ENCODE peak calls at places on chromosomes 3 and 15, in ten cellular contexts. U is dorsolateral prefrontal cortex, Q is stomach, G is foreskin keratinocyte, X is breast epithelium, H is left ventricle myocardium inferior, S is PC-3, V is psoas muscle, K is pancreas, M is GM23248. P is an unnamed sample.

GRCh38 chr3:136070334-136070733 is 104.8 kb downstream of the PPP2R3A start:
- DNase-seq in U (no peak), Q (no peak), G (peak), X (no peak), H (no peak), S (peak), V (no peak), K (no peak), M (peak), P (no peak)

GRCh38 chr15:40793216-40793989 is 13.5 kb upstream of the ZFYVE19 start:
- DNase-seq in U (peak), Q (peak), G (peak), X (no peak), H (no peak), S (peak), V (peak), K (peak), M (peak), P (peak)

GRCh38 chr15:68411276-68411675 is 20.7 kb downstream of the ITGA11 start:
- DNase-seq in U (no peak), Q (no peak), G (no peak), X (peak), H (no peak), S (no peak), V (no peak), K (no peak), M (no peak), P (no peak)

GRCh38 chr15:61049934-61050333 is 179.2 kb downstream of the RORA start:
- DNase-seq in U (no peak), Q (peak), G (no peak), X (no peak), H (no peak), S (peak), V (no peak), K (no peak), M (no peak), P (peak)

GRCh38 chr15:100665570-100665969 is 63.2 kb downstream of the ASB7 start:
- DNase-seq in U (no peak), Q (no peak), G (peak), X (no peak), H (no peak), S (peak), V (no peak), K (no peak), M (peak), P (no peak)

GRCh38 chr3:12993623-12994356 is 79.4 kb downstream of the IQSEC1 start:
- DNase-seq in U (no peak), Q (peak), G (no peak), X (no peak), H (no peak), S (peak), V (peak), K (peak), M (peak), P (no peak)

GRCh38 chr3:85189731-85190130 is 230.9 kb downstream of the CADM2 start:
- DNase-seq in U (no peak), Q (no peak), G (no peak), X (no peak), H (no peak), S (no peak), V (no peak), K (no peak), M (no peak), P (no peak)

GRCh38 chr15:96342611-96343528 is 12.4 kb downstream of the NR2F2 start:
- DNase-seq in U (no peak), Q (no peak), G (no peak), X (no peak), H (no peak), S (no peak), V (no peak), K (no peak), M (no peak), P (no peak)

GRCh38 chr3:79067734-79068133 is 700.1 kb downstream of the ROBO1 start:
- DNase-seq in U (no peak), Q (no peak), G (no peak), X (no peak), H (no peak), S (no peak), V (no peak), K (no peak), M (no peak), P (no peak)

GRCh38 chr3:134392336-134392983 is 18.2 kb upstream of the AMOTL2 start:
- DNase-seq in U (no peak), Q (no peak), G (no peak), X (no peak), H (no peak), S (no peak), V (no peak), K (no peak), M (no peak), P (no peak)

GRCh38 chr3:94285874-94286273 is 223.0 kb downstream of the NSUN3 start:
- DNase-seq in U (no peak), Q (no peak), G (peak), X (no peak), H (no peak), S (peak), V (no peak), K (no peak), M (peak), P (no peak)

GRCh38 chr3:124217542-124217941 is 225.6 kb upstream of the ROPN1 start:
- DNase-seq in U (no peak), Q (peak), G (peak), X (no peak), H (peak), S (peak), V (peak), K (no peak), M (peak), P (peak)

GRCh38 chr3:50515565-50516047 is 12.2 kb upstream of the CACNA2D2 start:
- DNase-seq in U (no peak), Q (no peak), G (no peak), X (no peak), H (peak), S (no peak), V (peak), K (no peak), M (no peak), P (no peak)

GRCh38 chr15:76012021-76012551 is at the start of gene NRG4:
- DNase-seq in U (no peak), Q (peak), G (peak), X (no peak), H (no peak), S (peak), V (no peak), K (peak), M (peak), P (no peak)

GRCh38 chr3:41200669-41201021 is 1.3 kb downstream of the CTNNB1 start:
- DNase-seq in U (no peak), Q (no peak), G (peak), X (peak), H (no peak), S (peak), V (no peak), K (no peak), M (peak), P (no peak)

GRCh38 chr15:101578443-101578894 is 73.7 kb downstream of the TM2D3 start:
- DNase-seq in U (peak), Q (peak), G (no peak), X (no peak), H (peak), S (peak), V (peak), K (peak), M (peak), P (peak)

GRCh38 chr15:50519740-50520425 is 26.6 kb downstream of the USP50 start:
- DNase-seq in U (no peak), Q (no peak), G (no peak), X (no peak), H (no peak), S (no peak), V (no peak), K (no peak), M (no peak), P (no peak)

GRCh38 chr3:186162221-186162620 is 53.3 kb upstream of the ETV5 start:
- DNase-seq in U (no peak), Q (no peak), G (no peak), X (no peak), H (no peak), S (no peak), V (peak), K (no peak), M (no peak), P (no peak)

GRCh38 chr15:98823012-98823458 is 174.7 kb downstream of the IGF1R start:
- DNase-seq in U (no peak), Q (no peak), G (peak), X (no peak), H (no peak), S (peak), V (no peak), K (no peak), M (peak), P (no peak)

GRCh38 chr15:68725736-68726135 is 95.0 kb downstream of the ANP32A start:
- DNase-seq in U (no peak), Q (peak), G (no peak), X (peak), H (peak), S (no peak), V (peak), K (no peak), M (peak), P (no peak)

DNA sequence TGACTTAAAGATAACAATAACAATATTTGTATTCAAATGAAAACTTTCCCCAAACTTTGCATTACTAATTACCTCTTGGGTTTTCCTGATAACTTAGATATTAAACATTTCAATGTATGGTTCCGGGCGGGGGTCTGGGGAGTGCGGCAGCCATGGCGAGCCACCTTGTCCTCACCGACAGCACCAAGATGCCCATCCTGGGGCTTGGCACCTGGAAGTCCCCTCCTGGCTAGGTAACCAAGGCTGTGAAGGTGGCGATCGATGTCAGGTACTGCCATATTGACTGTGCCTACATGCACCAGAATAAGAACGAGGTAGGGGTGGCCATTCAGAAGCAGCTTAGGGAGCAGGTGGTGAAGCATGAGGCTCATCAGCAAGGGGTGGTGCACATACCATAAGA is 478.7 kb downstream of the CNTN3 start:
- DNase-seq in U (no peak), Q (no peak), G (no peak), X (no peak), H (no peak), S (no peak), V (no peak), K (no peak), M (no peak), P (no peak)
- H3K27ac ChIP-seq in U (no peak), Q (no peak), G (no peak), X (no peak), H (no peak), S (no peak), V (no peak), K (no peak), M (no peak), P (no peak)

DNA sequence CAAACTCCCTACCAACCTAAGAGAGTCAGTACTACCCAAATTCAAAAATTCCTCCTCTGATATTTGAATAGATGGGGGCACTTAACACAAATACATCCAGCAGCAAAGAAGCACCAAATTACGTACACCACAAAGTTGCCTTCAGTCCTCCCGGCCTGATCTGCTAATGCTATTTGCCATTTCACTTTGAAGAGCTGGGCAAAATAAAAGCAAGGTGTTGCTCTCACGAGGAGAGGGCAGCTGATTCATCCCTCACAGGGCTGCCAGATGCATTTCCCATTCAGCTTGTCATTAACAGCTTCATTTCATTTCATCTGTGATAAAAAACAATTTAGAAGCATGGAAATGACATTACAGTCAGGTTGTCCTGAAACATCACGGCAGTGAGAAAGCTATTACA is 283.4 kb upstream of the VEPH1 start:
- DNase-seq in U (no peak), Q (no peak), G (peak), X (no peak), H (no peak), S (peak), V (no peak), K (no peak), M (peak), P (no peak)
- H3K27ac ChIP-seq in U (no peak), Q (no peak), G (no peak), X (no peak), H (no peak), S (peak), V (no peak), K (no peak), M (peak), P (no peak)

GRCh38 chr15:88620995-88621772 is at the start of gene AEN:
- DNase-seq in U (peak), Q (peak), G (peak), X (peak), H (peak), S (peak), V (peak), K (peak), M (peak), P (peak)

GRCh38 chr15:88623061-88623460 is 1.9 kb downstream of the AEN start:
- DNase-seq in U (no peak), Q (no peak), G (peak), X (no peak), H (no peak), S (peak), V (no peak), K (no peak), M (peak), P (peak)

GRCh38 chr15:88621789-88622604 is 857 bp downstream of the AEN start:
- DNase-seq in U (no peak), Q (no peak), G (peak), X (no peak), H (no peak), S (peak), V (no peak), K (no peak), M (peak), P (peak)

GRCh38 chr15:88623632-88624031 is 2.5 kb downstream of the AEN start:
- DNase-seq in U (no peak), Q (no peak), G (no peak), X (no peak), H (no peak), S (no peak), V (no peak), K (no peak), M (no peak), P (no peak)

DNA sequence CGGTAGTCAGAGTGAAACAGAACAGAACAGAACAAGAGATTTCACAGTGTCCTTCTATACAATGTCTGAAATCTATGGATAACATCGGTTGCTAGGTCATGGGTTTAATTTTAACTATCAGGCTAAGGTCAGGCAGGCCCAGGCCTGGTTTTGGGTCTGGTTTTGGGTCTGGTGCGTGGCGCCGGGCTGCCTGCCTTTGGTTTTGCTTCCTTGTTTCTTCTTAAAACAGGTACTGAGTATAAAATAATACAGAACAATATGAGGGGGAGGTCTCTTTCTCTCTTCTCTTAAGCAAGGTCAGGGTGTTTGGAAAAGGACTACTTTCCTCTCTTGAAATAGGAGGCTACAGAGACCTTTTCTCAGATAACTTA is 1.4 kb downstream of the AEN start:
- DNase-seq in U (no peak), Q (no peak), G (no peak), X (no peak), H (no peak), S (no peak), V (no peak), K (no peak), M (no peak), P (no peak)
- H3K27ac ChIP-seq in U (no peak), Q (peak), G (peak), X (peak), H (peak), S (peak), V (peak), K (no peak), M (peak), P (peak)

GRCh38 chr3:49198611-49199230 is 27.3 kb downstream of the KLHDC8B start:
- DNase-seq in U (no peak), Q (no peak), G (no peak), X (no peak), H (no peak), S (no peak), V (no peak), K (peak), M (no peak), P (no peak)
- H3K27ac ChIP-seq in U (no peak), Q (no peak), G (no peak), X (no peak), H (peak), S (no peak), V (peak), K (no peak), M (peak), P (no peak)